ENCODE peak calls at places on chromosomes 11 and 22, in nine cellular contexts. V is T-cell; E is upper lobe of right lung; K is activated CD8-positive, alpha-beta memory T cell treated with anti-CD3 and anti-CD28 coated beads for 1 hour; L is CD8-positive, alpha-beta memory T cell; S is H54; F is T-helper 2 cell; C is nucleus accumbens; H is NCI-H2081 treated with DMSO at 0.1 percent for 48 hours. G is an unnamed sample.

GRCh38 chr11:117281159-117281558 is 10.0 kb upstream of the BACE1-AS start:
- DNase-seq in V (no peak), E (no peak), K (no peak), L (no peak), S (peak; percentile 45), F (no peak), C (no peak), H (no peak), G (no peak)

GRCh38 chr11:34653851-34654490 is 33.1 kb downstream of the EHF start:
- DNase-seq in V (no peak), E (peak; percentile 77), K (no peak), L (no peak), S (peak; percentile 52), F (no peak), C (no peak), H (no peak), G (peak; percentile 46)

GRCh38 chr11:116537121-116537520 is 235.7 kb downstream of the BUD13 start:
- DNase-seq in V (no peak), E (no peak), K (no peak), L (no peak), S (no peak), F (no peak), C (no peak), H (no peak), G (no peak)

GRCh38 chr11:69510471-69511357 is 29.3 kb downstream of the LINC01488 start:
- DNase-seq in V (no peak), E (peak; percentile 54), K (no peak), L (no peak), S (no peak), F (no peak), C (no peak), H (no peak), G (no peak)

GRCh38 chr22:32674925-32675825 is 126.3 kb upstream of the TIMP3 start:
- DNase-seq in V (no peak), E (no peak), K (no peak), L (no peak), S (no peak), F (no peak), C (no peak), H (no peak), G (no peak)

GRCh38 chr22:37105154-37105553 is 4.4 kb downstream of the TMPRSS6 start:
- DNase-seq in V (no peak), E (no peak), K (no peak), L (no peak), S (no peak), F (no peak), C (no peak), H (no peak), G (no peak)

GRCh38 chr11:2510626-2511402 is 66.0 kb downstream of the KCNQ1 start:
- DNase-seq in V (no peak), E (peak; percentile 54), K (no peak), L (no peak), S (peak; percentile 0), F (no peak), C (no peak), H (no peak), G (peak; percentile 1)

GRCh38 chr11:27619039-27619438 is 81.2 kb downstream of the BDNF start:
- DNase-seq in V (no peak), E (no peak), K (no peak), L (no peak), S (no peak), F (no peak), C (no peak), H (no peak), G (no peak)

GRCh38 chr11:35282226-35282882 is 137.0 kb downstream of the SLC1A2 start:
- DNase-seq in V (no peak), E (no peak), K (no peak), L (no peak), S (no peak), F (no peak), C (no peak), H (no peak), G (no peak)

GRCh38 chr11:126318642-126319373 is 14.9 kb downstream of the DCPS start:
- DNase-seq in V (no peak), E (no peak), K (no peak), L (peak; percentile 20), S (no peak), F (no peak), C (no peak), H (no peak), G (no peak)

GRCh38 chr11:62545437-62546243 is 966 bp downstream of the AHNAK start:
- DNase-seq in V (no peak), E (peak; percentile 95), K (peak; percentile 53), L (peak; percentile 46), S (peak; percentile 79), F (peak; percentile 61), C (peak; percentile 35), H (no peak), G (no peak)

GRCh38 chr22:29300807-29301601 is 5.4 kb upstream of the GAS2L1 start:
- DNase-seq in V (no peak), E (no peak), K (no peak), L (no peak), S (no peak), F (no peak), C (no peak), H (no peak), G (no peak)

GRCh38 chr11:43367382-43368178 is 8.9 kb downstream of the TTC17 start:
- DNase-seq in V (no peak), E (no peak), K (no peak), L (no peak), S (no peak), F (no peak), C (no peak), H (no peak), G (peak; percentile 16)

GRCh38 chr11:124752471-124753100 is 531 bp upstream of the VSIG2 start:
- DNase-seq in V (no peak), E (no peak), K (no peak), L (no peak), S (no peak), F (no peak), C (no peak), H (no peak), G (no peak)

GRCh38 chr11:119729581-119730346 is 764 bp upstream of the NECTIN1 start:
- DNase-seq in V (no peak), E (peak; percentile 79), K (no peak), L (no peak), S (no peak), F (no peak), C (no peak), H (no peak), G (no peak)

GRCh38 chr11:61627831-61628753 is 47.2 kb upstream of the SYT7 start:
- DNase-seq in V (no peak), E (peak; percentile 75), K (peak; percentile 8), L (no peak), S (peak; percentile 63), F (no peak), C (no peak), H (no peak), G (peak; percentile 31)

GRCh38 chr11:65593518-65594414 is 1.8 kb downstream of the KCNK7 start:
- DNase-seq in V (no peak), E (no peak), K (no peak), L (no peak), S (no peak), F (no peak), C (peak; percentile 58), H (no peak), G (peak; percentile 48)

GRCh38 chr22:21766933-21767462 is 31.4 kb upstream of the YPEL1 start:
- DNase-seq in V (peak; percentile 59), E (peak; percentile 40), K (peak; percentile 32), L (peak; percentile 87), S (no peak), F (no peak), C (no peak), H (no peak), G (no peak)

GRCh38 chr11:128845334-128845780 is 21.7 kb downstream of the KCNJ1 start:
- DNase-seq in V (peak; percentile 8), E (no peak), K (no peak), L (no peak), S (no peak), F (no peak), C (no peak), H (no peak), G (peak; percentile 54)

GRCh38 chr22:30214703-30215405 is 31.7 kb downstream of the LIF start:
- DNase-seq in V (no peak), E (no peak), K (no peak), L (no peak), S (no peak), F (no peak), C (no peak), H (no peak), G (no peak)

GRCh38 chr11:124769804-124770774 is 8.0 kb upstream of the ESAM start:
- DNase-seq in V (no peak), E (no peak), K (no peak), L (no peak), S (no peak), F (no peak), C (no peak), H (no peak), G (no peak)

GRCh38 chr11:101706541-101706940 is 122.7 kb upstream of the TRPC6 start:
- DNase-seq in V (no peak), E (no peak), K (no peak), L (no peak), S (no peak), F (no peak), C (no peak), H (no peak), G (no peak)

GRCh38 chr11:62902932-62903331 is 18.2 kb downstream of the CHRM1 start:
- DNase-seq in V (no peak), E (no peak), K (no peak), L (no peak), S (no peak), F (no peak), C (no peak), H (no peak), G (no peak)

GRCh38 chr11:121930004-121930965 is 185.7 kb downstream of the BLID start:
- DNase-seq in V (no peak), E (peak; percentile 65), K (no peak), L (no peak), S (no peak), F (no peak), C (peak; percentile 7), H (no peak), G (peak; percentile 5)

GRCh38 chr11:3905080-3905953 is 49.9 kb downstream of the STIM1 start:
- DNase-seq in V (peak; percentile 53), E (no peak), K (peak; percentile 25), L (peak; percentile 66), S (peak; percentile 77), F (peak; percentile 7), C (peak; percentile 2), H (no peak), G (no peak)

GRCh38 chr11:70500076-70500847 is 101.9 kb downstream of the CTTN start:
- DNase-seq in V (no peak), E (peak; percentile 60), K (no peak), L (no peak), S (no peak), F (no peak), C (no peak), H (no peak), G (no peak)

GRCh38 chr11:114466742-114467141 is 27.5 kb downstream of the REXO2 start:
- DNase-seq in V (no peak), E (no peak), K (no peak), L (no peak), S (no peak), F (no peak), C (no peak), H (no peak), G (no peak)

GRCh38 chr22:31647066-31647465 is 14.9 kb downstream of the PISD start:
- DNase-seq in V (no peak), E (no peak), K (no peak), L (no peak), S (no peak), F (no peak), C (no peak), H (no peak), G (no peak)

GRCh38 chr11:66247801-66248200 is 20.6 kb upstream of the RAB1B start:
- DNase-seq in V (no peak), E (no peak), K (no peak), L (no peak), S (no peak), F (no peak), C (no peak), H (no peak), G (no peak)

GRCh38 chr11:20042717-20043392 is 117.4 kb downstream of the DBX1 start:
- DNase-seq in V (no peak), E (no peak), K (no peak), L (no peak), S (no peak), F (no peak), C (no peak), H (no peak), G (no peak)

GRCh38 chr11:131609317-131609716 is 238.9 kb downstream of the NTM start:
- DNase-seq in V (no peak), E (no peak), K (no peak), L (no peak), S (no peak), F (no peak), C (no peak), H (no peak), G (no peak)

G was measured in germinal center.